ENCODE peak calls at places on chromosome 18, in four cellular contexts. T is OCI-LY7; H is A549; M is CD8-positive, alpha-beta T cell. N is an unnamed sample.

GRCh38 chr18:5955861-5956260 is 60.5 kb upstream of the TMEM200C start:
- DNase-seq in T (no peak), H (no peak), M (no peak), N (no peak)

GRCh38 chr18:37641573-37641972 is 76.0 kb upstream of the CELF4 start:
- DNase-seq in T (no peak), H (no peak), M (no peak), N (no peak)

GRCh38 chr18:8359076-8359475 is 250.2 kb upstream of the RAB12 start:
- DNase-seq in T (no peak), H (no peak), M (no peak), N (no peak)

GRCh38 chr18:58223717-58224424 is 179.8 kb downstream of the NEDD4L start:
- DNase-seq in T (no peak), H (peak), M (no peak), N (no peak)

GRCh38 chr18:5251117-5251516 is 44.4 kb downstream of the ZBTB14 start:
- DNase-seq in T (no peak), H (no peak), M (no peak), N (no peak)

GRCh38 chr18:2091937-2092336 is 479.4 kb downstream of the METTL4 start:
- DNase-seq in T (no peak), H (no peak), M (no peak), N (no peak)

GRCh38 chr18:77749189-77749588 is 499.5 kb downstream of the GALR1 start:
- DNase-seq in T (no peak), H (peak), M (no peak), N (no peak)

GRCh38 chr18:36406805-36407204 is 109.3 kb downstream of the FHOD3 start:
- DNase-seq in T (no peak), H (no peak), M (no peak), N (no peak)

GRCh38 chr18:79385749-79386341 is 9.9 kb upstream of the NFATC1 start:
- DNase-seq in T (no peak), H (no peak), M (no peak), N (no peak)

GRCh38 chr18:13797157-13797611 is 26.8 kb upstream of the MC5R start:
- DNase-seq in T (no peak), H (no peak), M (no peak), N (no peak)

GRCh38 chr18:70289351-70290330 is 796 bp downstream of the SOCS6 start:
- DNase-seq in T (no peak), H (no peak), M (no peak), N (peak)

GRCh38 chr18:73060666-73061270 is 193.0 kb upstream of the NETO1 start:
- DNase-seq in T (no peak), H (no peak), M (no peak), N (no peak)

DNA sequence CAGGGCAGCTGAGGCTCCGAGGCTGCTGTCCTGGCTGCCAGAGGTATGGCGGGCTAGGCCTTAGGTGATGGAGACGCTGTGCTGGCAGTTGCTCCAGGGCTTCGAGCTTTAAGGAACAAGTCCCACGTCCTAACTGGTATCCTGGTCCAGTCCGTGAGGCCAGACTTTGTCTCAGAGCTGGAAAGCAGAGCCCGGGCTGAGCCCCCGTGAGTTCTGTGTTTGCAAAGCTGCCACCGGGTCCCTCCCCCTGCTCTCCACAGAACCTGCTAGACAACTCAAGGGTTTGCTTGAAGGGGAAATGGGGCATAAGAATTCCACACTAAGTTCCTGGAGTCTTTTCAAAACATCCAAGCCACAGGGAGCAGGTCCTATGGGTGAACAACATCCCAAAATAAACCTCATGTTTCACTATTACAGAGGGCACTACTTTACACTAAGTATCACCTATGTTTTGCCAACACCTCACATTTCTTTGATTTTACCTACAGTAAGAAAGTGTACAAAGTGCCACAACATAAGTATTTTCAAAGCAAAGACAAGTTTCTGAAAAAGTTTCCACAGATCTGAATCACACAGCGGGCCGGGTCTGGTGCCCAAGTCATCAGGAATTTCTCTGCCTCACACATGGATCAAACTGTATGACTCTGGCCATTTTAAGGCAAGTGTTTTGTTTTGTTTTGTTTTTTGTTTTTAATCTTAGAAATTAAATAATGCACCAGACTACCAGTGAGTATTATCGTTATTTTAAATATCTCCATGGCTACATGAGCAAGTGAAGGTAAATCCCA is 73.6 kb downstream of the ZNF516 start:
- DNase-seq in T (no peak), H (no peak), M (no peak), N (no peak)
- H3K27ac ChIP-seq in T (no peak), H (no peak), M (no peak), N (no peak)

DNA sequence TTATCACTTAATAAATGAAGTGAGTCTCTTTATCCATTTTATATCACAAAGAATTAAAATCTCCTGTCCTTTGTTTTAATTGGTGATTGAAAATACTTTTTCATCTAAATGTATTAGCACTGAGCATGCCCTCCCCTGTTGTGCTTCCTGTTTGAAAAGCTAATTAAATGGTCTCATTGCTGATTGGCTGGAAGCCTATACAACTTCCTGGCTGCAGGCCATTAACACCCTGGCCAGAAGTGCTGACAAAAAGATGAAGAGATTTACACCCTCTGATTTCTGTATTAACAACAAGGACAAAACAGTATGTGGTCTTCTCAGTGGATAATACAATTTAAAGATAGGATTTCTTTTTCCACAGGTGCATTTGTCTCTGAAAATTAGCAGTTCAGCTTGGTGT is 548.0 kb downstream of the DCC start:
- DNase-seq in T (no peak), H (no peak), M (no peak), N (no peak)
- H3K27ac ChIP-seq in T (no peak), H (no peak), M (no peak), N (no peak)

GRCh38 chr18:75207298-75208054 is 1.5 kb downstream of the PTGR3 start:
- DNase-seq in T (no peak), H (no peak), M (no peak), N (no peak)
- H3K27ac ChIP-seq in T (no peak), H (peak), M (peak), N (peak)

GRCh38 chr18:55763298-55763697 is 175.3 kb upstream of the TCF4 start:
- DNase-seq in T (no peak), H (peak), M (no peak), N (no peak)
- H3K27ac ChIP-seq in T (no peak), H (no peak), M (no peak), N (no peak)

DNA sequence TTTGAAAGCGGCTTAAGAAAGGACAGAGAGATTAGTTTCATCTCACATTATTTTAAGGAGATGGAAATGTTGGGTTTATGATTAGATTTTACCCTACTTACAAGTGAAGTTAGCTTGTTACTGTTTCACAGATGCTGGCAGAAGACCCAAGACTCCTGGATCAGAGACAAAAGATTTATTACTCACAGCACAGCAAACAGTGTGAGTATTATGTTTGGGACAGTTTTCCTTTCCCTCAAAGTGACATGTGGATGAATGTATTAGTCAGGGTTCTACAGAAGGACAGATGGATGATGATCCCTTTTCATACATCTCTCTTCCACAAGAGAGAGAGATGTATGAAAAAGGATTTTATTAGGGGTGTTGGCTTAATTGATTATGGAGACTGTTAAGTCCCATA is 281.8 kb upstream of the CDH2 start:
- DNase-seq in T (no peak), H (no peak), M (no peak), N (no peak)
- H3K27ac ChIP-seq in T (no peak), H (no peak), M (no peak), N (no peak)

DNA sequence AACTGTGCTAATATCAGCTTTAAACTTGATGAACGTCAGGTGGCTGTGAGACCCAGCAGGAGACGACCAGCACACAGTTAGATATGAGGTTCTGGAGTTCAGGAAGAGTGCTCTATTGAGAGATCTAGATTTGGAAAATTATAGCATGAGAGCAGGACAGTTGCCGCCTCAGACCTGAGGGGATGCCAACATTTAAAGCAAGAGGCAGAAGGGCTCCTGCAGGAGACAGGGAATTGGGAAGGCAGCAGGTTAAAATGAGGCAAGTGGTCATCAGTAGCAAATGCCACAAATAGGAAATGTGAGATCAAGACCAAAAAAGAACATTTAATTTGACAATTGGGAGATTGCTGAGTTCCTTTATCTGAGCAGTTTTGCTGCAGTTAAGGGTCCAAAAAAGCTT is 471.9 kb downstream of the TGIF1 start:
- DNase-seq in T (no peak), H (no peak), M (no peak), N (no peak)
- H3K27ac ChIP-seq in T (no peak), H (no peak), M (no peak), N (no peak)

DNA sequence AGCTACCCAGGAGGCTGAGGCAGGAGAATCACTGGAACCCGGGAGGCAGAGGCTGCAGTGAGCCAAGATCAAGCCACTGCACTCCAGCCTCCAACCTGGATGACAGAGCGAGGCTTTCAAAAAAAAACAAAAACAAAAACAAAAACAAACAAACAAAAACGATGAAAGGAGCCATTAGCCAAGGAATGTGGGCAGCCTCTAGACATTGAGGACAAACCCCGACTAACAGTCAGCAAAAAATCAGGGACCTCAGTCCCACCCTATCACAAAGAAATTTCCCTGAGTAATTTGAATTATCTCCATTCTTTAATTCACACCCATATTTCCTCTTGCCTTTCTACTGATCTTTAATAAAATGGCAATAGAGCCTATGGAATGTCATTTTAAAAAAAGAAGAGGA is 75.8 kb downstream of the MBD2 start:
- DNase-seq in T (no peak), H (no peak), M (no peak), N (no peak)
- H3K27ac ChIP-seq in T (no peak), H (peak), M (no peak), N (no peak)

DNA sequence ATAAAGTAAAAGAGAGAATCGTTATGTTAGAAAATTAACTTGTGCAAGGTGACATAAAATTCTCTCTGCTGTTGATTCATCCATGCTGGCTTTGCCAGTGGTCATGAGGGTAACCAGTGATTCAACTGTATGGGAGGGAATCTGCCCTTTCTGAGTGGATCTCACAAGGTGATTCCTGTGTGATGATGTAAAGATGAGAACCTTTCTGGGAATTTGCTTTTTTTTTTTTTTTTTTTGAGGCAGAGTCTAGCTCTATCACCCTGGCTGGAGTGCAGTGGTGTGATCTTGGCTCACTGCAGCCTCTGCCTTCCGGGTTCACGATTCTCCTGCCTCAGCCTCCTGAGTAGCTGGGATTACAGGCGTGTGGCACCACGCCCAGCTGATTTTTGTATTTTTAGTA is 23.3 kb downstream of the RAB31 start:
- DNase-seq in T (no peak), H (peak), M (no peak), N (no peak)
- H3K27ac ChIP-seq in T (no peak), H (peak), M (no peak), N (no peak)

DNA sequence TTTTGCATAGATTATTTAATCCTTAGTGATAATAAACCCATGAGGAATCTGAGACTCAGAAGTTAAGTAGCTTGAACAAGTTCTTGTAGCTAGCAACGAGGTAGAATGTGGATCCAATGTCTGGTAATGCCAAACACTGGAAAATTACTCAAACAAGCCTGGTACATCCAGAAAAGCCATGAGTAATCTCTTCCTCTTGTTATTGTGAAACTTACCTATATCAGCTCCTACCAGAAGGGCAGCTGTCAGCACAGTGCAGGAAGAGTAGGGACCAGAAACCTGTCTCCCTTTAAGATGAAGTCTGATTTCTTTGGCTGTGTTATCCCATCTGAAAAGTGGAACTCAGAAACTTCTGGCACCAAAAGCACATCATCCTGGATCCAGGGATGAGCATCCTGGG is 7.7 kb upstream of the SERPINB8 start:
- DNase-seq in T (no peak), H (no peak), M (no peak), N (no peak)
- H3K27ac ChIP-seq in T (no peak), H (no peak), M (no peak), N (no peak)

N was measured in caudate nucleus.